ENCODE peak calls at places on chromosomes 16 and 17, in nine cellular contexts. One of them, this sample, is unnamed.
A peak's percentile ranks its signal among the peaks of the same experiment; 100 is the strongest.

GRCh38 chr17:46977348-46977747 is 1.7 kb downstream of the RPRML start:
- DNase-seq in esophagus squamous epithelium: no peak
- DNase-seq in transverse colon: peak; percentile 19
- DNase-seq in breast epithelium: no peak
- DNase-seq in heart right ventricle: no peak
- DNase-seq in adipocyte: peak; percentile 34
- DNase-seq in IMR-90: peak; percentile 18
- DNase-seq in GM06990: no peak
- DNase-seq in sigmoid colon: no peak
- DNase-seq in this sample: peak; percentile 97

GRCh38 chr17:76529643-76530488 is 7.6 kb downstream of the CYGB start:
- DNase-seq in esophagus squamous epithelium: no peak
- DNase-seq in transverse colon: peak; percentile 72
- DNase-seq in breast epithelium: peak; percentile 55
- DNase-seq in heart right ventricle: peak; percentile 93
- DNase-seq in adipocyte: peak; percentile 65
- DNase-seq in IMR-90: peak; percentile 70
- DNase-seq in GM06990: no peak
- DNase-seq in sigmoid colon: peak; percentile 97
- DNase-seq in this sample: no peak

GRCh38 chr17:48139948-48140347 is 32.4 kb downstream of the SNX11 start:
- DNase-seq in esophagus squamous epithelium: no peak
- DNase-seq in transverse colon: no peak
- DNase-seq in breast epithelium: no peak
- DNase-seq in heart right ventricle: no peak
- DNase-seq in adipocyte: no peak
- DNase-seq in IMR-90: no peak
- DNase-seq in GM06990: no peak
- DNase-seq in sigmoid colon: no peak
- DNase-seq in this sample: no peak

GRCh38 chr17:9056566-9056965 is 35.3 kb downstream of the NTN1 start:
- DNase-seq in esophagus squamous epithelium: no peak
- DNase-seq in transverse colon: peak; percentile 13
- DNase-seq in breast epithelium: no peak
- DNase-seq in heart right ventricle: no peak
- DNase-seq in adipocyte: no peak
- DNase-seq in IMR-90: no peak
- DNase-seq in GM06990: no peak
- DNase-seq in sigmoid colon: peak; percentile 76
- DNase-seq in this sample: no peak

GRCh38 chr17:14616508-14616907 is 315.6 kb downstream of the HS3ST3B1 start:
- DNase-seq in esophagus squamous epithelium: no peak
- DNase-seq in transverse colon: no peak
- DNase-seq in breast epithelium: no peak
- DNase-seq in heart right ventricle: no peak
- DNase-seq in adipocyte: no peak
- DNase-seq in IMR-90: no peak
- DNase-seq in GM06990: no peak
- DNase-seq in sigmoid colon: no peak
- DNase-seq in this sample: no peak

GRCh38 chr16:66693088-66693487 is 3.5 kb downstream of the CMTM4 start:
- DNase-seq in esophagus squamous epithelium: no peak
- DNase-seq in transverse colon: no peak
- DNase-seq in breast epithelium: no peak
- DNase-seq in heart right ventricle: no peak
- DNase-seq in adipocyte: no peak
- DNase-seq in IMR-90: no peak
- DNase-seq in GM06990: no peak
- DNase-seq in sigmoid colon: peak; percentile 17
- DNase-seq in this sample: no peak

GRCh38 chr17:10025224-10025623 is 120.2 kb upstream of the RCVRN start:
- DNase-seq in esophagus squamous epithelium: no peak
- DNase-seq in transverse colon: no peak
- DNase-seq in breast epithelium: no peak
- DNase-seq in heart right ventricle: no peak
- DNase-seq in adipocyte: no peak
- DNase-seq in IMR-90: no peak
- DNase-seq in GM06990: no peak
- DNase-seq in sigmoid colon: no peak
- DNase-seq in this sample: no peak

GRCh38 chr17:7237761-7238417 is 1.4 kb downstream of the PHF23 start:
- DNase-seq in esophagus squamous epithelium: no peak
- DNase-seq in transverse colon: peak; percentile 91
- DNase-seq in breast epithelium: peak; percentile 71
- DNase-seq in heart right ventricle: peak; percentile 83
- DNase-seq in adipocyte: peak; percentile 82
- DNase-seq in IMR-90: peak; percentile 46
- DNase-seq in GM06990: peak; percentile 86
- DNase-seq in sigmoid colon: peak; percentile 93
- DNase-seq in this sample: peak; percentile 91

GRCh38 chr16:71707199-71707598 is 17.3 kb downstream of the PHLPP2 start:
- DNase-seq in esophagus squamous epithelium: no peak
- DNase-seq in transverse colon: no peak
- DNase-seq in breast epithelium: no peak
- DNase-seq in heart right ventricle: no peak
- DNase-seq in adipocyte: no peak
- DNase-seq in IMR-90: no peak
- DNase-seq in GM06990: no peak
- DNase-seq in sigmoid colon: no peak
- DNase-seq in this sample: peak; percentile 70

GRCh38 chr17:9028632-9029570 is 7.6 kb downstream of the NTN1 start:
- DNase-seq in esophagus squamous epithelium: no peak
- DNase-seq in transverse colon: no peak
- DNase-seq in breast epithelium: no peak
- DNase-seq in heart right ventricle: no peak
- DNase-seq in adipocyte: no peak
- DNase-seq in IMR-90: no peak
- DNase-seq in GM06990: no peak
- DNase-seq in sigmoid colon: no peak
- DNase-seq in this sample: no peak

GRCh38 chr16:67470314-67470713 is 10.6 kb downstream of the ATP6V0D1 start:
- DNase-seq in esophagus squamous epithelium: no peak
- DNase-seq in transverse colon: no peak
- DNase-seq in breast epithelium: peak; percentile 73
- DNase-seq in heart right ventricle: peak; percentile 90
- DNase-seq in adipocyte: no peak
- DNase-seq in IMR-90: no peak
- DNase-seq in GM06990: no peak
- DNase-seq in sigmoid colon: peak; percentile 86
- DNase-seq in this sample: no peak

GRCh38 chr17:61431594-61432311 is 20.5 kb upstream of the TBX4 start:
- DNase-seq in esophagus squamous epithelium: no peak
- DNase-seq in transverse colon: no peak
- DNase-seq in breast epithelium: no peak
- DNase-seq in heart right ventricle: no peak
- DNase-seq in adipocyte: peak; percentile 61
- DNase-seq in IMR-90: peak; percentile 76
- DNase-seq in GM06990: no peak
- DNase-seq in sigmoid colon: no peak
- DNase-seq in this sample: no peak

DNA sequence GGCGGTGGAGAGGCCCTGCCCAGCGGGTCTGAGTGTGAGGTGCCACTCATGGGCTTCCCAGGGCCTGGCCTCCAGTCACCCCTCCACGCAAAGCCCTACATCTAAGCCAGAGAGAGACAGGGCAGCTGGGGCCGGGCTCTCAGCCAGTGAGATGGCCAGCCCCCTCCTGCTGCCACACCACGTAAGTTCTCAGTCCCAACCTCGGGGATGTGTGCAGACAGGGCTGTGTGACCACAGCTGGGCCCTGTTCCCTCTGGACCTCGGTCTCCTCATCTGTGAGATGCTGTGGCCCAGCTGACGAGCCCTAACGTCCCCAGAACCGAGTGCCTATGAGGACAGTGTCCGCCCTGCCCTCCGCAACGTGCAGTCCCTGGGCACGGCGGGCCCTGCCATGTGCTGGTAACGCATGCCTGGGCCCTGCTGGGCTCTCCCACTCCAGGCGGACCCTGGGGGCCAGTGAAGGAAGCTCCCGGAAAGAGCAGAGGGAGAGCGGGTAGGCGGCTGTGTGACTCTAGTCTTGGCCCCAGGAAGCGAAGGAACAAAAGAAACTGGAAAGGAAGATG is 11.2 kb downstream of the VASN start:
- DNase-seq in esophagus squamous epithelium: no peak
- DNase-seq in transverse colon: no peak
- DNase-seq in breast epithelium: no peak
- DNase-seq in heart right ventricle: no peak
- DNase-seq in adipocyte: no peak
- DNase-seq in IMR-90: no peak
- DNase-seq in GM06990: no peak
- DNase-seq in sigmoid colon: no peak
- DNase-seq in this sample: peak; percentile 12
- H3K36me3 ChIP-seq in esophagus squamous epithelium: no peaks in the 10 kb centered on the region
- H3K36me3 ChIP-seq in transverse colon: no peaks in the 10 kb centered on the region
- H3K36me3 ChIP-seq in breast epithelium: peaks cover 4% of the 10 kb centered on the region
- H3K36me3 ChIP-seq in heart right ventricle: no peaks in the 10 kb centered on the region
- H3K36me3 ChIP-seq in adipocyte: peaks cover 40% of the 10 kb centered on the region
- H3K36me3 ChIP-seq in IMR-90: peaks cover 50% of the 10 kb centered on the region
- H3K36me3 ChIP-seq in GM06990: peaks cover 37% of the 10 kb centered on the region
- H3K36me3 ChIP-seq in sigmoid colon: peaks cover 39% of the 10 kb centered on the region
- H3K36me3 ChIP-seq in this sample: no peaks in the 10 kb centered on the region

GRCh38 chr17:83088451-83089321 is 9.3 kb downstream of the METRNL start:
- DNase-seq in esophagus squamous epithelium: no peak
- DNase-seq in transverse colon: no peak
- DNase-seq in breast epithelium: no peak
- DNase-seq in heart right ventricle: no peak
- DNase-seq in adipocyte: no peak
- DNase-seq in IMR-90: no peak
- DNase-seq in GM06990: no peak
- DNase-seq in sigmoid colon: no peak
- DNase-seq in this sample: no peak
- H3K36me3 ChIP-seq in esophagus squamous epithelium: peaks cover 6% of the 10 kb centered on the region
- H3K36me3 ChIP-seq in transverse colon: peaks cover 3% of the 10 kb centered on the region
- H3K36me3 ChIP-seq in breast epithelium: no peaks in the 10 kb centered on the region
- H3K36me3 ChIP-seq in heart right ventricle: no peaks in the 10 kb centered on the region
- H3K36me3 ChIP-seq in adipocyte: peaks cover 11% of the 10 kb centered on the region
- H3K36me3 ChIP-seq in IMR-90: peaks cover 58% of the 10 kb centered on the region
- H3K36me3 ChIP-seq in GM06990: no peaks in the 10 kb centered on the region
- H3K36me3 ChIP-seq in sigmoid colon: peaks cover 44% of the 10 kb centered on the region
- H3K36me3 ChIP-seq in this sample: no peaks in the 10 kb centered on the region

DNA sequence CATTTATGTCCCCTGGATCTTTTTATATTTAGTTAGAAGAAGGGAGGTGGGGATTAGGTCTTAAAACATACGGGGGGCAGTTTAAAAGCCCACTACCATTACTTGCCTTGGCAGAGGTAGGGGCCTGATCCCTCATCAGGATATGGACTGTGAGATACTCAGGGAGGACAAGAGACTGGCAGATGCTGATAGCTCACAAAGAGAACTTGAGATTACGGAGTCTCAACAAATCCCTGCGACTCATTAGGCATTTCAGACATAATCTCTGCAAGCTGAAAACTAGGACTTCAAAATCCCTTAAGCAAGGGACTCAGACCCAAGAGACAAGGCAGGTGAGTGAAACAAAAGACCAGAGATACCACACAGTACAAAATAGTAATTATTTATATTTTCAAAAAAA is 23.2 kb downstream of the NXPH3 start:
- DNase-seq in esophagus squamous epithelium: no peak
- DNase-seq in transverse colon: no peak
- DNase-seq in breast epithelium: no peak
- DNase-seq in heart right ventricle: no peak
- DNase-seq in adipocyte: no peak
- DNase-seq in IMR-90: no peak
- DNase-seq in GM06990: no peak
- DNase-seq in sigmoid colon: no peak
- DNase-seq in this sample: no peak
- H3K36me3 ChIP-seq in esophagus squamous epithelium: peaks cover 20% of the 10 kb centered on the region
- H3K36me3 ChIP-seq in transverse colon: peaks cover 55% of the 10 kb centered on the region
- H3K36me3 ChIP-seq in breast epithelium: peaks cover 8% of the 10 kb centered on the region
- H3K36me3 ChIP-seq in heart right ventricle: no peaks in the 10 kb centered on the region
- H3K36me3 ChIP-seq in adipocyte: peaks cover 59% of the 10 kb centered on the region
- H3K36me3 ChIP-seq in IMR-90: peaks cover 28% of the 10 kb centered on the region
- H3K36me3 ChIP-seq in GM06990: peaks cover 14% of the 10 kb centered on the region
- H3K36me3 ChIP-seq in sigmoid colon: peaks cover 100% of the 10 kb centered on the region
- H3K36me3 ChIP-seq in this sample: no peaks in the 10 kb centered on the region

GRCh38 chr17:79754359-79754758 is 23.6 kb upstream of the CBX2 start:
- DNase-seq in esophagus squamous epithelium: no peak
- DNase-seq in transverse colon: no peak
- DNase-seq in breast epithelium: no peak
- DNase-seq in heart right ventricle: no peak
- DNase-seq in adipocyte: no peak
- DNase-seq in IMR-90: no peak
- DNase-seq in GM06990: no peak
- DNase-seq in sigmoid colon: no peak
- DNase-seq in this sample: no peak

GRCh38 chr17:79760197-79760906 is 17.6 kb upstream of the CBX2 start:
- DNase-seq in esophagus squamous epithelium: no peak
- DNase-seq in transverse colon: no peak
- DNase-seq in breast epithelium: no peak
- DNase-seq in heart right ventricle: no peak
- DNase-seq in adipocyte: no peak
- DNase-seq in IMR-90: no peak
- DNase-seq in GM06990: no peak
- DNase-seq in sigmoid colon: no peak
- DNase-seq in this sample: no peak

GRCh38 chr17:79755591-79755990 is 22.4 kb upstream of the CBX2 start:
- DNase-seq in esophagus squamous epithelium: no peak
- DNase-seq in transverse colon: no peak
- DNase-seq in breast epithelium: no peak
- DNase-seq in heart right ventricle: no peak
- DNase-seq in adipocyte: no peak
- DNase-seq in IMR-90: no peak
- DNase-seq in GM06990: no peak
- DNase-seq in sigmoid colon: no peak
- DNase-seq in this sample: no peak

GRCh38 chr17:79758260-79758659 is 19.7 kb upstream of the CBX2 start:
- DNase-seq in esophagus squamous epithelium: no peak
- DNase-seq in transverse colon: no peak
- DNase-seq in breast epithelium: no peak
- DNase-seq in heart right ventricle: no peak
- DNase-seq in adipocyte: no peak
- DNase-seq in IMR-90: no peak
- DNase-seq in GM06990: no peak
- DNase-seq in sigmoid colon: no peak
- DNase-seq in this sample: no peak

DNA sequence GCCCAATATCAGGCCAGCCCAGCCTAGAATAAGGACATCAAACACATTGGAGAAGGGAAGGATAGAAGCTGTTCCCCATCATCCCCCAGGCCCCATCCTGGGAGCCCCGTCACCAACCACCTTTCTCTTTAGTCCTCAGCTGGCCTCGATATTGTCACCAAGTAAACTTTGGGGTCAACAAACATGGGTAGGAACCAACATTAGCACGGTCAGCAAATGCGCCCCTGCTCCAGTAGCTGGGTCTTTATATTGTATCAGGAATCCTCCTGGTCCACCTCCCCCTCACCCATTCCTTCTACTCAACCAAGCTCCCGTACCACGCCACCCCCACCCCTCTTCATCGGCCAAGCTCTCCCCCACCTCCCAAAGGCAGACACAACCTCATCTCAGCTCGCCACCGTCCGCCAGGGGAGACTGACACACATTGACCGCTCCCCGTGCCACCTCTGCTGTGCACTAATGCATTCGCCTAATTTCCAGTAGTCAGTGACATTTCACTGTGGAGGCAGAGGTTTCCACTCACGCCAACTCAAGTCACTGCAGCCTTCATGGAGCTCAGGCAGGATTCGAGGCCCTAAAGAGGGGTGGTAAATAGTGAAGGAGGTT is 20.7 kb upstream of the CBX2 start:
- DNase-seq in esophagus squamous epithelium: no peak
- DNase-seq in transverse colon: no peak
- DNase-seq in breast epithelium: no peak
- DNase-seq in heart right ventricle: no peak
- DNase-seq in adipocyte: no peak
- DNase-seq in IMR-90: no peak
- DNase-seq in GM06990: no peak
- DNase-seq in sigmoid colon: no peak
- DNase-seq in this sample: no peak
- H3K36me3 ChIP-seq in esophagus squamous epithelium: no peaks in the 10 kb centered on the region
- H3K36me3 ChIP-seq in transverse colon: no peaks in the 10 kb centered on the region
- H3K36me3 ChIP-seq in breast epithelium: no peaks in the 10 kb centered on the region
- H3K36me3 ChIP-seq in heart right ventricle: no peaks in the 10 kb centered on the region
- H3K36me3 ChIP-seq in adipocyte: no peaks in the 10 kb centered on the region
- H3K36me3 ChIP-seq in IMR-90: no peaks in the 10 kb centered on the region
- H3K36me3 ChIP-seq in GM06990: no peaks in the 10 kb centered on the region
- H3K36me3 ChIP-seq in sigmoid colon: no peaks in the 10 kb centered on the region
- H3K36me3 ChIP-seq in this sample: no peaks in the 10 kb centered on the region